ENCODE peak calls at places on chromosomes 16 and 17, in eight cellular contexts. G is left lung, E is T-helper 17 cell, D is neural crest cell, X is right atrium auricular region, L is NCI-H1092, F is GM13977, Z is endodermal cell. I is an unnamed sample.

GRCh38 chr17:65855245-65855644 is 293.8 kb upstream of the AXIN2 start:
- DNase-seq in G (no peak), L (no peak), E (no peak), Z (peak), D (no peak), F (no peak), X (no peak), I (peak)

GRCh38 chr17:77881545-77881944 is 77.0 kb upstream of the TNRC6C start:
- DNase-seq in Z (peak), D (no peak), F (peak), X (peak), G (peak), E (peak), L (no peak), I (no peak)

GRCh38 chr16:15765880-15766279 is 90.9 kb downstream of the MYH11 start:
- DNase-seq in G (no peak), D (peak), Z (peak), L (no peak), X (no peak), F (peak), E (no peak), I (peak)

GRCh38 chr16:6891486-6891885 is 441.2 kb upstream of the RBFOX1 start:
- DNase-seq in G (no peak), D (no peak), E (no peak), F (no peak), Z (no peak), X (no peak), L (no peak), I (no peak)

GRCh38 chr17:14303343-14304221 is 2.7 kb downstream of the HS3ST3B1 start:
- DNase-seq in G (peak), Z (peak), F (no peak), X (no peak), L (no peak), E (peak), D (no peak), I (peak)

GRCh38 chr17:20966869-20967268 is 75.9 kb downstream of the USP22 start:
- DNase-seq in Z (no peak), G (no peak), L (no peak), E (no peak), X (no peak), F (peak), D (no peak), I (no peak)

GRCh38 chr17:70929226-70929625 is 759.9 kb downstream of the KCNJ2 start:
- DNase-seq in E (no peak), D (no peak), X (no peak), F (no peak), L (no peak), G (no peak), Z (no peak), I (no peak)

GRCh38 chr17:34714475-34715410 is 135.4 kb downstream of the TMEM132E start:
- DNase-seq in X (no peak), F (no peak), D (no peak), E (no peak), Z (peak), L (no peak), G (no peak), I (no peak)

GRCh38 chr16:83992624-83993023 is 24.6 kb downstream of the NECAB2 start:
- DNase-seq in L (no peak), F (no peak), D (no peak), E (no peak), X (no peak), Z (no peak), G (no peak), I (no peak)

GRCh38 chr17:81903896-81904599 is 2.0 kb downstream of the NPB start:
- DNase-seq in L (no peak), E (no peak), G (peak), Z (no peak), D (no peak), X (no peak), F (no peak), I (no peak)

GRCh38 chr17:12522743-12523181 is 142.9 kb upstream of the MYOCD start:
- DNase-seq in X (no peak), F (no peak), L (no peak), E (no peak), Z (peak), G (no peak), D (no peak), I (peak)

GRCh38 chr17:80544655-80545498 is at the start of gene RPTOR:
- DNase-seq in G (peak), D (peak), L (peak), Z (peak), F (peak), E (peak), X (peak), I (peak)

GRCh38 chr17:79192503-79193500 is 118.2 kb downstream of the ENGASE start:
- DNase-seq in Z (peak), D (peak), F (peak), E (no peak), L (no peak), X (no peak), G (peak), I (peak)

GRCh38 chr17:80872999-80873951 is 118.4 kb upstream of the CHMP6 start:
- DNase-seq in Z (peak), F (no peak), G (peak), L (no peak), D (peak), E (no peak), X (no peak), I (peak)

GRCh38 chr17:28573521-28573920 is 2.2 kb upstream of the PIGS start:
- DNase-seq in E (no peak), D (no peak), Z (peak), X (no peak), L (no peak), F (no peak), G (no peak), I (no peak)

GRCh38 chr16:19523559-19524355 is at the start of gene CCP110:
- DNase-seq in Z (peak), G (peak), L (peak), D (peak), X (peak), F (peak), E (peak), I (peak)

GRCh38 chr17:4381690-4382671 is 15.5 kb upstream of the UBE2G1 start:
- DNase-seq in X (no peak), L (no peak), E (no peak), G (no peak), Z (peak), F (no peak), D (no peak), I (no peak)

GRCh38 chr17:57107498-57108101 is 22.6 kb downstream of the AKAP1 start:
- DNase-seq in L (no peak), F (no peak), Z (peak), D (no peak), X (no peak), E (no peak), G (no peak), I (no peak)

GRCh38 chr17:76797441-76797840 is 59.5 kb downstream of the MFSD11 start:
- DNase-seq in Z (peak), L (no peak), E (no peak), F (no peak), G (no peak), D (no peak), X (no peak), I (peak)

GRCh38 chr16:55830658-55831294 is 2.1 kb downstream of the CES1 start:
- DNase-seq in G (no peak), F (no peak), Z (peak), L (no peak), E (no peak), D (no peak), X (no peak), I (no peak)

GRCh38 chr16:52463904-52464303 is 83.0 kb downstream of the TOX3 start:
- DNase-seq in X (no peak), D (no peak), G (no peak), Z (no peak), F (no peak), L (no peak), E (no peak), I (peak)